ENCODE peak calls at places on chromosomes 2 and 18, in seven cellular contexts. J is fibroblast of lung, M is kidney, K is spleen, A is foreskin fibroblast, G is GM12865, E is upper lobe of right lung. B is an unnamed sample.

GRCh38 chr2:207810200-207810788 is 40.6 kb upstream of the FZD5 start:
- DNase-seq in J (no peak), M (no peak), K (no peak), A (no peak), G (no peak), E (no peak), B (no peak)

GRCh38 chr2:128833628-128834027 is 515.0 kb upstream of the HS6ST1 start:
- DNase-seq in J (no peak), M (no peak), K (no peak), A (no peak), G (no peak), E (no peak), B (no peak)

GRCh38 chr2:38191516-38191915 is 115.6 kb upstream of the CYP1B1 start:
- DNase-seq in J (peak; percentile 36), M (no peak), K (no peak), A (peak; percentile 57), G (no peak), E (no peak), B (no peak)

GRCh38 chr2:10525573-10526265 is 77.6 kb upstream of the ODC1 start:
- DNase-seq in J (no peak), M (peak; percentile 38), K (peak; percentile 70), A (no peak), G (no peak), E (no peak), B (no peak)

GRCh38 chr2:166134252-166135151 is 6.7 kb upstream of the SCN1A start:
- DNase-seq in J (no peak), M (no peak), K (no peak), A (no peak), G (no peak), E (no peak), B (no peak)

GRCh38 chr18:57621252-57621607 is 406 bp downstream of the NARS1 start:
- DNase-seq in J (no peak), M (no peak), K (no peak), A (no peak), G (no peak), E (no peak), B (no peak)

GRCh38 chr2:65625982-65626381 is 193.6 kb upstream of the SPRED2 start:
- DNase-seq in J (no peak), M (no peak), K (no peak), A (no peak), G (no peak), E (no peak), B (no peak)

GRCh38 chr2:72745679-72746368 is 80.0 kb downstream of the EXOC6B start:
- DNase-seq in J (peak; percentile 65), M (no peak), K (no peak), A (peak; percentile 79), G (peak; percentile 61), E (no peak), B (no peak)

GRCh38 chr18:36899289-36899688 is 70.4 kb downstream of the KIAA1328 start:
- DNase-seq in J (no peak), M (no peak), K (no peak), A (peak; percentile 38), G (peak; percentile 56), E (no peak), B (no peak)

GRCh38 chr18:77765468-77765867 is 515.8 kb downstream of the GALR1 start:
- DNase-seq in J (peak; percentile 0), M (no peak), K (no peak), A (no peak), G (no peak), E (no peak), B (no peak)

DNA sequence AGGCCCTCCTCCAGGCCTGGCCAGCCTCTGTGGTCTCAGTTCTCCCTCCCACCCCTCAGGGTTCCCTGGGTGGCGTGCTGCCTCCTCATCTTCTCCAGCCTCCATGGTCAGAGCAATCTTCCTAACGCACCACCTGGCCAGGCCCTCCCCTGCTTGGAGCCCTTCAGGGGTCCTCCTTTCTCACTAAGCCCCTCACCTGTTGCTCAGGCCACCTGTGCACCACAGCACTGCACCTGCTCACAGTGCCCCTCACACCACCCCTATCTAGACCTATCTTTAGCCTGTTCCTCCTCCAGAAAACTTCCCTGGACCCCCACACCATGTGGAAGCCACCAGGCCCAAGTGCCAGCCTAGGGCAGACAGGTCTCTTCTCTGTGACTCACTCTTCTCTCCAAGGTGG is 267.1 kb downstream of the ATAD2B start:
- DNase-seq in J (no peak), M (no peak), K (no peak), A (no peak), G (no peak), E (no peak), B (no peak)
- H3K4me3 ChIP-seq in J (no peak overlapping the region), M (no peak overlapping the region), K (no peak overlapping the region), A (no peak overlapping the region), G (no peak overlapping the region), E (no peak overlapping the region), B (no peak overlapping the region)

DNA sequence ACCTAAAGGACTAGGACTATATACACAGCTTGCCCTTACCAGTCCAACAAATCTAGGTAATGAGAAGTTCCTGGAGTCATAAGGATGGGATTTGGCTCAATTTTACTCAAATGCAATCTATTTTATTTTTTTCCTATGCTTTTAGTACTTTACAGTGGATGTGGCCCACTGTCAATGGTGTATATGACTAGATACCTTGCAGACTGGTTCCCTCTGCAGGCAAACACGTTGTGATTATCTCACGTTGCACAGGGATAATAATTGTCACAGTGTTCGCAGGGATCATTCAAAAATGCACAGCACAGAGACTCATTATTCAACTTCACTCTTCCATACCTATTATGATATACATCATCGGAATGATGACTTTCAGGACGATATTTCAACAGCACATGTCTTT is 359.7 kb downstream of the MBD2 start:
- DNase-seq in J (no peak), M (no peak), K (no peak), A (peak; percentile 3), G (no peak), E (no peak), B (no peak)
- TF ChIP-seq CTCF in J (no peak), M (no peak), K (no peak), A (no peak), G (no peak), E (no peak), B (no peak)

GRCh38 chr2:17979707-17980106 is 101.2 kb downstream of the KCNS3 start:
- DNase-seq in J (peak; percentile 80), M (no peak), K (no peak), A (peak; percentile 88), G (no peak), E (no peak), B (peak; percentile 33)

GRCh38 chr2:17971531-17971930 is 93.1 kb downstream of the KCNS3 start:
- DNase-seq in J (peak; percentile 36), M (no peak), K (no peak), A (no peak), G (no peak), E (no peak), B (no peak)

GRCh38 chr2:17976871-17977746 is 98.6 kb downstream of the KCNS3 start:
- DNase-seq in J (peak; percentile 100), M (no peak), K (no peak), A (peak; percentile 98), G (no peak), E (no peak), B (peak; percentile 95)

GRCh38 chr2:17972991-17973390 is 94.5 kb downstream of the KCNS3 start:
- DNase-seq in J (peak; percentile 68), M (no peak), K (no peak), A (no peak), G (no peak), E (no peak), B (no peak)

GRCh38 chr2:17975401-17975800 is 96.9 kb downstream of the KCNS3 start:
- DNase-seq in J (no peak), M (no peak), K (no peak), A (no peak), G (no peak), E (no peak), B (no peak)
- H3K4me3 ChIP-seq in J (no peak overlapping the region), M (no peak overlapping the region), K (no peak overlapping the region), A (no peak overlapping the region), G (no peak overlapping the region), E (no peak overlapping the region), B (no peak overlapping the region)

GRCh38 chr2:8312861-8313768 is 368.7 kb upstream of the ID2 start:
- DNase-seq in J (peak; percentile 39), M (no peak), K (no peak), A (peak; percentile 13), G (peak; percentile 91), E (no peak), B (no peak)

GRCh38 chr2:8312221-8312620 is 369.6 kb upstream of the ID2 start:
- DNase-seq in J (no peak), M (no peak), K (no peak), A (no peak), G (peak; percentile 46), E (no peak), B (no peak)

GRCh38 chr2:8307779-8308178 is 374.1 kb upstream of the ID2 start:
- DNase-seq in J (peak; percentile 68), M (no peak), K (no peak), A (no peak), G (no peak), E (no peak), B (no peak)

GRCh38 chr2:8309131-8309530 is 372.7 kb upstream of the ID2 start:
- DNase-seq in J (no peak), M (no peak), K (no peak), A (no peak), G (no peak), E (no peak), B (no peak)

DNA sequence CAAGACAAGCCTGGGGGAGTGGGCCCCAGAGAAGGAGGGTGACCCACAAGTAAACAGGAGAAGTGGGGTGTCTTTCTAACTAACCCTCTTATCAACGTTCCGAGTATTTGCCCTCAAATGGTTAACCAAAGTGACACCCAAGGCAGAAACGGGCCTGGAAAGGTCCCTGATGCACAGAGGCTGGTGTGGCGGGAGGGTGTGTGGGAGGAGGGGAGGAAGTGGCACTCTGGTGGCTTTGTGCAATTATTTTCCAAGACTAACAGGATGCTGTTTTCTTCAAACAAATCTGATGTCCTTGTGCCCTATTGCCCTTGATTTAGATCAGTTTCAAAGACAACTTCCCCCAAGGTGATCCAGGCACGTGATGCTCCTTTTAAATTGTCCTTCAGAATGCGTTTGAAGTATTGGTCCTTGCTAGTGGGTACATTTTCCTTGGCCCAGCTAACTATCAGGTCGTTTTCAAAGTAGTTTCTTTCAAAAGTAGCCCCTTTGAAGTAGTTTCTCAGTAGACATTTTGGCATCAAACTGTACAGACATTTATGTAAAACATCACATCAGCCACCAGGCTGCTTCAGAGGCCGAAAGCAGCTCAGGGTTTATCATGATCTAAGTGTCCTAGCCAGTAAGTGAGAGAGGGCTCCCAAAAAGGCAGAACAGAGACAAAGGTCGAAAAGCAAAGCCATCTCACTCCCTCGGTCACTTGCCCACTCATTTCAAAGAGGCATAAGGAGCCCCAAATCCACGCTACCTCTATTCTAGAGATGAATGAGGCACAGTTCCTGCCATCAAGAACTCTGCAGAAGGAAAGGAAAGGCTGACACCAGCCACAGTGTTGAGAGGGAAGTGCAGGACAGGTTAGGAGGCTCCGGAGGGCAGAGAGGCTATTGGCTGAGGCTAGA is 371.1 kb upstream of the ID2 start:
- DNase-seq in J (no peak), M (no peak), K (no peak), A (no peak), G (peak; percentile 27), E (peak; percentile 80), B (no peak)
- TF ChIP-seq CTCF in J (no peak), M (no peak), K (no peak), A (no peak), G (no peak), E (no peak), B (no peak)